ENCODE peak calls at places on chromosomes 16 and 17, in five cellular contexts. G is naive thymus-derived CD4-positive, alpha-beta T cell; R is AG04450; X is CD4-positive, alpha-beta T cell; K is mesendoderm. V is an unnamed sample.

GRCh38 chr16:51374346-51374745 is 223.3 kb upstream of the SALL1 start:
- DNase-seq in X (no peak), G (no peak), K (no peak), R (peak), V (no peak)

GRCh38 chr17:13302983-13303382 is 285.2 kb upstream of the ELAC2 start:
- DNase-seq in X (no peak), G (no peak), K (no peak), R (no peak), V (no peak)

GRCh38 chr17:16439867-16440351 is 24.5 kb downstream of the TRPV2 start:
- DNase-seq in X (no peak), R (no peak), G (peak), K (no peak), V (no peak)

GRCh38 chr16:48382131-48382530 is 3.1 kb downstream of the SIAH1 start:
- DNase-seq in R (no peak), G (no peak), K (no peak), X (no peak), V (no peak)

GRCh38 chr16:88536510-88536909 is 33.7 kb upstream of the ZC3H18 start:
- DNase-seq in G (no peak), X (no peak), R (no peak), K (no peak), V (no peak)

GRCh38 chr17:77857613-77858012 is 100.9 kb upstream of the TNRC6C start:
- DNase-seq in K (no peak), R (no peak), G (no peak), X (no peak), V (no peak)

GRCh38 chr17:73401911-73402310 is 90.1 kb upstream of the CDC42EP4 start:
- DNase-seq in R (no peak), X (no peak), K (peak), G (no peak), V (no peak)

GRCh38 chr16:62665269-62665668 is 629.0 kb upstream of the CDH8 start:
- DNase-seq in K (peak), G (no peak), X (no peak), R (no peak), V (no peak)

GRCh38 chr17:34337701-34338100 is 18.5 kb downstream of the CCL8 start:
- DNase-seq in R (no peak), K (no peak), X (no peak), G (no peak), V (no peak)

GRCh38 chr17:76272541-76273434 is 7.6 kb downstream of the UBALD2 start:
- DNase-seq in G (peak), K (no peak), R (no peak), X (no peak), V (no peak)

GRCh38 chr17:44794699-44795413 is 35.2 kb downstream of the GJC1 start:
- DNase-seq in R (peak), G (no peak), K (peak), X (no peak), V (peak)

GRCh38 chr16:55543470-55543869 is 23.0 kb upstream of the CAPNS2 start:
- DNase-seq in G (no peak), K (peak), R (no peak), X (no peak), V (no peak)

GRCh38 chr16:11621539-11621919 is 34.8 kb upstream of the LITAF start:
- DNase-seq in R (no peak), X (no peak), G (no peak), K (no peak), V (no peak)

GRCh38 chr17:80265205-80266068 is 4.8 kb downstream of the RNF213 start:
- DNase-seq in G (no peak), R (no peak), K (no peak), X (no peak), V (no peak)

GRCh38 chr17:19335951-19336631 is 26.4 kb downstream of the B9D1 start:
- DNase-seq in R (no peak), G (no peak), X (no peak), K (no peak), V (no peak)
- H3K27ac ChIP-seq in R (no peak), G (no peak), X (no peak), K (no peak), V (no peak)

GRCh38 chr17:18071751-18072150 is 16.0 kb upstream of the DRG2 start:
- DNase-seq in K (no peak), R (no peak), X (no peak), G (no peak), V (no peak)
- H3K27ac ChIP-seq in K (no peak), R (no peak), X (no peak), G (no peak), V (no peak)

GRCh38 chr17:7357381-7357780 is 2.4 kb downstream of the TMEM95 start:
- DNase-seq in G (no peak), K (no peak), R (no peak), X (no peak), V (no peak)

GRCh38 chr17:7367083-7367482 is 12.1 kb downstream of the TMEM95 start:
- DNase-seq in R (no peak), X (no peak), G (no peak), K (no peak), V (no peak)

GRCh38 chr17:7367918-7368596 is 12.8 kb upstream of the TNK1 start:
- DNase-seq in X (no peak), K (no peak), R (no peak), G (no peak), V (no peak)

GRCh38 chr17:7361906-7362305 is 7.0 kb downstream of the TMEM95 start:
- DNase-seq in R (no peak), G (no peak), X (no peak), K (no peak), V (no peak)

DNA sequence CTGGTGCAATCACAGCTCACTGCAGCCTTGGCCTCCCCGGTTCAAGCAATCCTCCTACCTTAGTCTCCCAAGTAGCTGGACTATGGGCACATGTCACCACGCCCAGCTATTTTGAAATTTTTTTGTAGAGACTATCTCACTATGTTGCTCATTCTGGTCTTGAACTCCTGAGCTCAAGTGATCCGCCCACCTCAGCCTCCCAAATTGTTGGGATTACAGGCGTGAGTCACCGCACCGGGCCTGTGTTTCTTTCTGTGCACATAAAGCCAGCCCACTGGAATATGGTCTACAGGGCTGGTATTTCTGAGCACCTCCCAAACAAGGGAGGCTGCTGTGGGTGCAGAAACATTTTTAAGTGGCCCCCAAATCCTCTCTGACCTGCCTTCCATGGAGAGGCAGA is 8.4 kb downstream of the TMEM95 start:
- DNase-seq in X (no peak), K (no peak), R (no peak), G (no peak), V (no peak)
- H3K27ac ChIP-seq in X (no peak), K (no peak), R (no peak), G (no peak), V (peak)

DNA sequence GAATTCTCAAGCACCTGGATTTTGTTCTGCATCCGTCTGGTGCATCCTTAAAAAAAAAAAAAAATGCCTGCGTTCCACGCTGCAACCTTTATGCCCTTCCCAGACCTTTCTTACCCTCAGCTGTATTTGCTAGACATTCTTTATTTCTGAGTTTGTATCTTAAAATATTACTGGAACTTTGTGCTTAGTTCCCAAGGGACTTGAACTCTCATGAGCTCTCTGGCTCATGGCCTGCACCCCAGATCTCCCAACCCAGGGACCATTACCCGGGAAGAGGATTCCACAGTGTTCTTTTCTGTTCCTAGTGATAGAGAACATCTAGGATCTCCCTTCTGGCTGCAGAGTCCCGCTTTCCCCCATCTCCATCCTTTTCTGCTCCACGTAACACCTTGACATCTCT is 28.9 kb upstream of the CLEC18A start:
- DNase-seq in R (no peak), G (no peak), X (no peak), K (no peak), V (no peak)
- H3K27ac ChIP-seq in R (no peak), G (no peak), X (no peak), K (no peak), V (no peak)

GRCh38 chr17:2644971-2645370 is 51.5 kb downstream of the PAFAH1B1 start:
- DNase-seq in G (no peak), K (no peak), R (no peak), X (no peak), V (no peak)
- H3K27ac ChIP-seq in G (no peak), K (no peak), R (no peak), X (no peak), V (no peak)

V was measured in epithelial cell of prostate.